ENCODE peak calls at places on chromosomes 6 and 20, in six cellular contexts. N, T, B, L, I and J are unnamed samples.

GRCh38 chr6:107353773-107354382 is 105.5 kb downstream of the PDSS2 start:
- DNase-seq in N (no peak), T (no peak), B (no peak), L (no peak), I (no peak), J (no peak)

GRCh38 chr20:17768267-17768666 is 68.5 kb downstream of the BANF2 start:
- DNase-seq in N (no peak), T (peak; percentile 27), B (no peak), L (no peak), I (no peak), J (no peak)

GRCh38 chr20:38825901-38826625 is 20.6 kb downstream of the PPP1R16B start:
- DNase-seq in N (peak; percentile 47), T (peak; percentile 37), B (no peak), L (peak; percentile 36), I (no peak), J (no peak)

GRCh38 chr6:139030211-139030530 is 1.6 kb downstream of the ABRACL start:
- DNase-seq in N (no peak), T (no peak), B (peak; percentile 1), L (no peak), I (no peak), J (no peak)

GRCh38 chr20:47802226-47802920 is 17.1 kb upstream of the SULF2 start:
- DNase-seq in N (no peak), T (no peak), B (no peak), L (no peak), I (no peak), J (no peak)

GRCh38 chr6:118288355-118289124 is 259.6 kb upstream of the PLN start:
- DNase-seq in N (no peak), T (no peak), B (no peak), L (no peak), I (no peak), J (no peak)

GRCh38 chr6:41917528-41917927 is 3.4 kb downstream of the MED20 start:
- DNase-seq in N (peak; percentile 89), T (peak; percentile 63), B (no peak), L (no peak), I (no peak), J (no peak)

GRCh38 chr20:55488593-55488992 is 516.7 kb downstream of the CBLN4 start:
- DNase-seq in N (no peak), T (no peak), B (no peak), L (no peak), I (no peak), J (no peak)

GRCh38 chr20:59827138-59828056 is 106.0 kb downstream of the SYCP2 start:
- DNase-seq in N (no peak), T (no peak), B (no peak), L (no peak), I (no peak), J (no peak)

GRCh38 chr20:8587246-8587645 is 455.2 kb downstream of the PLCB1 start:
- DNase-seq in N (no peak), T (no peak), B (no peak), L (no peak), I (no peak), J (no peak)

GRCh38 chr6:52575490-52575868 is 1.4 kb downstream of the TRAM2 start:
- DNase-seq in N (no peak), T (no peak), B (no peak), L (no peak), I (no peak), J (no peak)

GRCh38 chr20:57375652-57376230 is 15.5 kb upstream of the RBM38 start:
- DNase-seq in N (no peak), T (no peak), B (no peak), L (no peak), I (no peak), J (no peak)

GRCh38 chr6:86856937-86857563 is 80.3 kb upstream of the HTR1E start:
- DNase-seq in N (peak; percentile 3), T (no peak), B (no peak), L (no peak), I (no peak), J (peak; percentile 52)

GRCh38 chr20:61045876-61046585 is 206.0 kb upstream of the CDH4 start:
- DNase-seq in N (no peak), T (no peak), B (no peak), L (no peak), I (no peak), J (no peak)

GRCh38 chr6:16540804-16541752 is 220.2 kb downstream of the ATXN1 start:
- DNase-seq in N (no peak), T (no peak), B (no peak), L (no peak), I (no peak), J (no peak)

GRCh38 chr6:107310362-107310761 is 149.0 kb downstream of the PDSS2 start:
- DNase-seq in N (no peak), T (no peak), B (no peak), L (no peak), I (no peak), J (no peak)

GRCh38 chr6:137688230-137688971 is 178.7 kb upstream of the TNFAIP3 start:
- DNase-seq in N (no peak), T (no peak), B (no peak), L (no peak), I (no peak), J (no peak)

GRCh38 chr6:8435845-8436168 is 462 bp upstream of the SLC35B3 start:
- DNase-seq in N (no peak), T (no peak), B (no peak), L (no peak), I (no peak), J (no peak)

GRCh38 chr20:38825571-38825900 is 20.0 kb downstream of the PPP1R16B start:
- DNase-seq in N (no peak), T (no peak), B (no peak), L (no peak), I (no peak), J (no peak)

GRCh38 chr20:13008761-13009681 is at the start of gene SPTLC3:
- DNase-seq in N (no peak), T (no peak), B (no peak), L (no peak), I (no peak), J (no peak)

GRCh38 chr6:18485660-18486435 is 98.7 kb downstream of the RNF144B start:
- DNase-seq in N (no peak), T (no peak), B (no peak), L (no peak), I (no peak), J (no peak)

GRCh38 chr20:10170261-10170660 is 48.4 kb upstream of the SNAP25 start:
- DNase-seq in N (no peak), T (no peak), B (no peak), L (no peak), I (no peak), J (no peak)

GRCh38 chr6:33665957-33666356 is 44.8 kb downstream of the ITPR3 start:
- DNase-seq in N (no peak), T (no peak), B (no peak), L (no peak), I (no peak), J (no peak)

GRCh38 chr20:37939701-37940151 is 36.8 kb downstream of the VSTM2L start:
- DNase-seq in N (no peak), T (no peak), B (no peak), L (no peak), I (no peak), J (no peak)

GRCh38 chr6:159306134-159306537 is 136.9 kb downstream of the FNDC1 start:
- DNase-seq in N (no peak), T (no peak), B (no peak), L (no peak), I (no peak), J (no peak)

GRCh38 chr6:51854876-51855275 is 232.5 kb downstream of the PKHD1 start:
- DNase-seq in N (no peak), T (no peak), B (no peak), L (no peak), I (no peak), J (no peak)

GRCh38 chr6:76518443-76518842 is 446.0 kb upstream of the IMPG1 start:
- DNase-seq in N (no peak), T (no peak), B (no peak), L (no peak), I (no peak), J (no peak)

GRCh38 chr6:157510329-157511188 is 129.6 kb downstream of the ZDHHC14 start:
- DNase-seq in N (no peak), T (no peak), B (no peak), L (no peak), I (no peak), J (no peak)

GRCh38 chr20:50562262-50562701 is 52.1 kb downstream of the PTPN1 start:
- DNase-seq in N (no peak), T (no peak), B (no peak), L (no peak), I (no peak), J (no peak)

GRCh38 chr20:7939663-7940062 is 595 bp downstream of the HAO1 start:
- DNase-seq in N (no peak), T (no peak), B (no peak), L (no peak), I (no peak), J (no peak)